ENCODE peak calls at places on chromosomes 1 and 21, in five cellular contexts. J is fibroblast of mammary gland, Q is endodermal cell, C is neuronal stem cell, B is AG10803. W is an unnamed sample.

GRCh38 chr1:47216278-47217059 is 15.6 kb downstream of the TAL1 start:
- DNase-seq in J (no peak), Q (peak; percentile 18), C (no peak), B (no peak), W (no peak)

GRCh38 chr1:104797982-104798381 is 1048.3 kb downstream of the AMY1C start:
- DNase-seq in J (no peak), Q (no peak), C (no peak), B (no peak), W (no peak)

GRCh38 chr1:30534551-30534940 is 188.8 kb downstream of the MATN1 start:
- DNase-seq in J (no peak), Q (no peak), C (no peak), B (no peak), W (no peak)

GRCh38 chr1:51622455-51622913 is 5.6 kb downstream of the OSBPL9 start:
- DNase-seq in J (peak; percentile 88), Q (peak; percentile 86), C (no peak), B (peak; percentile 58), W (peak; percentile 80)

GRCh38 chr1:167447521-167448136 is 70.7 kb downstream of the CD247 start:
- DNase-seq in J (no peak), Q (peak; percentile 78), C (no peak), B (no peak), W (no peak)

GRCh38 chr1:93056214-93056613 is 22.9 kb upstream of the MTF2 start:
- DNase-seq in J (peak; percentile 47), Q (peak; percentile 82), C (no peak), B (peak; percentile 10), W (peak; percentile 43)

GRCh38 chr1:48018799-48019198 is 21.6 kb upstream of the TRABD2B start:
- DNase-seq in J (no peak), Q (peak; percentile 44), C (no peak), B (no peak), W (no peak)

GRCh38 chr1:157099633-157100009 is at the start of gene ETV3L:
- DNase-seq in J (no peak), Q (no peak), C (no peak), B (no peak), W (no peak)

GRCh38 chr1:247337250-247337746 is 5.6 kb upstream of the ZNF496 start:
- DNase-seq in J (peak; percentile 76), Q (no peak), C (no peak), B (no peak), W (peak; percentile 38)

GRCh38 chr1:24294757-24295371 is 24.3 kb upstream of the GRHL3 start:
- DNase-seq in J (peak; percentile 81), Q (peak; percentile 64), C (no peak), B (peak; percentile 84), W (peak; percentile 86)

GRCh38 chr1:43460988-43461693 is 7.4 kb upstream of the HYI start:
- DNase-seq in J (no peak), Q (no peak), C (no peak), B (no peak), W (no peak)

GRCh38 chr1:167996266-167996665 is 59.4 kb upstream of the MPC2 start:
- DNase-seq in J (no peak), Q (no peak), C (no peak), B (no peak), W (no peak)

GRCh38 chr1:20250346-20250989 is 40.2 kb upstream of the VWA5B1 start:
- DNase-seq in J (peak; percentile 78), Q (no peak), C (no peak), B (no peak), W (peak; percentile 22)

GRCh38 chr1:109396971-109397370 is 747 bp downstream of the SORT1 start:
- DNase-seq in J (no peak), Q (peak; percentile 61), C (no peak), B (no peak), W (no peak)

GRCh38 chr1:10900265-10900651 is 103.8 kb upstream of the CASZ1 start:
- DNase-seq in J (no peak), Q (peak; percentile 57), C (no peak), B (no peak), W (no peak)

GRCh38 chr1:5643360-5644090 is 348.7 kb downstream of the NPHP4 start:
- DNase-seq in J (no peak), Q (peak; percentile 36), C (no peak), B (no peak), W (no peak)

GRCh38 chr1:161439280-161440232 is 65.7 kb upstream of the FCGR2A start:
- DNase-seq in J (peak; percentile 55), Q (peak; percentile 83), C (no peak), B (no peak), W (peak; percentile 30)

GRCh38 chr21:45408271-45408791 is 3.4 kb downstream of the COL18A1 start:
- DNase-seq in J (no peak), Q (peak; percentile 71), C (no peak), B (no peak), W (no peak)

GRCh38 chr1:48552420-48552819 is 80.4 kb upstream of the SPATA6 start:
- DNase-seq in J (peak; percentile 12), Q (peak; percentile 70), C (no peak), B (no peak), W (no peak)

GRCh38 chr1:234735976-234736375 is 126.0 kb upstream of the IRF2BP2 start:
- DNase-seq in J (no peak), Q (no peak), C (no peak), B (no peak), W (no peak)

GRCh38 chr1:187680823-187681222 is 852.1 kb downstream of the PLA2G4A start:
- DNase-seq in J (peak; percentile 36), Q (no peak), C (no peak), B (peak; percentile 38), W (peak; percentile 24)

GRCh38 chr1:181219938-181220337 is 131.4 kb downstream of the IER5 start:
- DNase-seq in J (peak; percentile 28), Q (no peak), C (no peak), B (no peak), W (peak; percentile 12)

GRCh38 chr1:63674865-63675815 is 81.9 kb downstream of the PGM1 start:
- DNase-seq in J (peak; percentile 54), Q (no peak), C (no peak), B (no peak), W (peak; percentile 94)

GRCh38 chr1:30895382-30895941 is 13.1 kb downstream of the SDC3 start:
- DNase-seq in J (no peak), Q (no peak), C (no peak), B (no peak), W (no peak)

GRCh38 chr1:30384286-30385245 is 338.8 kb downstream of the MATN1 start:
- DNase-seq in J (no peak), Q (peak; percentile 27), C (no peak), B (peak; percentile 18), W (no peak)

GRCh38 chr1:203913045-203913444 is 51.6 kb downstream of the SNRPE start:
- DNase-seq in J (no peak), Q (no peak), C (no peak), B (peak; percentile 52), W (no peak)

GRCh38 chr1:229425564-229426159 is 8.2 kb downstream of the ACTA1 start:
- DNase-seq in J (no peak), Q (no peak), C (no peak), B (no peak), W (no peak)

GRCh38 chr1:245987997-245988392 is 519.1 kb downstream of the SMYD3 start:
- DNase-seq in J (no peak), Q (no peak), C (no peak), B (no peak), W (no peak)
- H3K4me3 ChIP-seq in J (no peak overlapping the region), Q (no peak overlapping the region), C (no peak overlapping the region), B (no peak overlapping the region), W (no peak overlapping the region)

GRCh38 chr1:115649964-115650363 is 8.2 kb downstream of the VANGL1 start:
- DNase-seq in J (no peak), Q (peak; percentile 93), C (peak; percentile 17), B (no peak), W (no peak)
- H3K4me3 ChIP-seq in J (no peak overlapping the region), Q (peak overlapping the region; percentile 67), C (no peak overlapping the region), B (no peak overlapping the region), W (no peak overlapping the region)

DNA sequence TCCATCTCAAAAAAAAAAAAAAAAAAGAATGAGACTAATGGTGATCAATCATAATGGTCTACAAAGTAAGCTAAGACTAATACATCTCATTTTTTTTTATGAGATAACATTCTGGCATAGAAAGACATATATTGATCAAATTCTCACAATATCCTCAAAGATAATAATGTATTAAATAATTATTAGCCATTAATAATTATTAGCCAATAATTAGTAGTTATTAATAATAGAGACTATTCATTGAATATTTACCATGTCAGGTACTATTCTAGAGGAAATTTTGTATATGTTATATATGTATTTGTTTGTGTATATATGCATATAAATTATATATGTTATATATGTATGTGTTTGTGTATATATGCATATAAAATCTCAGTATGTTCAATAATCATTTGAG is 137.7 kb upstream of the PTBP2 start:
- DNase-seq in J (no peak), Q (no peak), C (no peak), B (no peak), W (no peak)
- H3K4me3 ChIP-seq in J (no peak overlapping the region), Q (no peak overlapping the region), C (no peak overlapping the region), B (no peak overlapping the region), W (no peak overlapping the region)

GRCh38 chr1:40532844-40533424 is 1.5 kb downstream of the ZNF684 start:
- DNase-seq in J (peak; percentile 58), Q (peak; percentile 68), C (peak; percentile 23), B (peak; percentile 56), W (peak; percentile 65)
- H3K4me3 ChIP-seq in J (no peak overlapping the region), Q (peak overlapping the region; percentile 86), C (no peak overlapping the region), B (no peak overlapping the region), W (no peak overlapping the region)

DNA sequence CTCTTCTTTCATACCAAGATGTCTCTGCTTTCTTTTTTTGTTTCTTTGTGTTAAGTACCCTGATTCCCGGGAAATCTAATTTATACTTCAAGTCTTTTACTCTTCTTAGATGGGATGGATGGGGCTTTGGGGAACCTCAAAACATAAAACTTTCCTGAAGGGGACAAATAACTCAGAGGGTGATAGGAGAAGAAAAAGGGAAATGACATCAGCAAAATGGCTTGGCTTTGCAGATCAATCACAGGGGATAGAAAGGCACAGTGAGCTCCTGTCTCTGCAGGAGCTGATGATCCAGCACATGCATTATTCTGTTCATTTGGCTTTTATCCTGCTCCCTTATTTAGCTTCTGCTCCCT is 1.4 kb upstream of the CA14 start:
- DNase-seq in J (no peak), Q (no peak), C (no peak), B (no peak), W (no peak)
- H3K4me3 ChIP-seq in J (no peak overlapping the region), Q (peak overlapping the region; percentile 79), C (peak overlapping the region; percentile 73), B (peak overlapping the region; percentile 28), W (no peak overlapping the region)

GRCh38 chr1:40044065-40044575 is 3.6 kb downstream of the CAP1 start:
- DNase-seq in J (no peak), Q (no peak), C (no peak), B (no peak), W (no peak)
- H3K4me3 ChIP-seq in J (no peak overlapping the region), Q (no peak overlapping the region), C (no peak overlapping the region), B (no peak overlapping the region), W (no peak overlapping the region)

DNA sequence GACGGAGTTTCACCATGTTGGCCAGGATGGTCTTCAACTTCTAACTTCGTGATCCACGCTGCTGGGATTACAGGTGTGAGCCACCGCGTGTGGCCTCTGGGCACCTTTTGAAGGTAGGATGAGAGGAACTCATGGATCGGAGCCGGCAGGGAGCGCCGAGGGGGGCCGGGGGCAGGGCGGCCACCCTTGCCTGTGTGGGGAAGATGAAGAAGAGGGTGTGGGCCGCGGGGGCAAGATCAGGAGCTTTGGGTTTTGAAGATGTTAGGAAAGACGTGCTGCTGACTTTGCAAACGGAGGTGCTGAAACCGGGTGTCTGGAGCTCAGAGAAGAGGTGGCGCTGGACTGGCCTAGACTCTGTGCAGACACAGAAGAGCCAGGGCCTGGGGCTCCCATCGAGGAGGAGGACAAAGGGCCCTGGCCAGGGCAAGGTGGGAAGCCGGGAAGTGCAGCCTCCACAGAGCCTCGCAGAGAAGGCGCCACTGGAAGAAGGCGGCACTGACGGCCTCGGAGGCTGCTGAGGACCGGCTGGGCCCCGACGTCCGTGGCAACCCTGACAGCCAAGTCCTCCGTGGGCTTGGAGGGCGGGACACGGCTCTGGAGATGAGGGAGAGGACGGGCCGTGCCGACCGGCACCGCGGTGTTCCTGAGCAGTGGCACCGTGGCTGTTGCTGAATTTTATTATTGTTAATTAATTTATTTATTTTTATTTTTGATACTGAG is 13.7 kb downstream of the RNF223 start:
- DNase-seq in J (no peak), Q (no peak), C (no peak), B (no peak), W (no peak)
- H3K4me3 ChIP-seq in J (no peak overlapping the region), Q (no peak overlapping the region), C (no peak overlapping the region), B (no peak overlapping the region), W (no peak overlapping the region)